ENCODE peak calls at places on chromosomes 3 and 15, in five cellular contexts. B is transverse colon, T is A549, R is tibial nerve, M is stomach. O is an unnamed sample.

GRCh38 chr15:72271895-72272212 is 500 bp downstream of the PARP6 start:
- DNase-seq in B (no peak), T (peak; percentile 64), M (no peak), R (no peak), O (no peak)

GRCh38 chr15:99717129-99718024 is 15.9 kb downstream of the LYSMD4 start:
- DNase-seq in B (no peak), R (no peak), T (no peak), M (no peak), O (no peak)

GRCh38 chr3:196216681-196217211 is 412 bp downstream of the SLC51A start:
- DNase-seq in M (no peak), T (no peak), R (no peak), B (no peak), O (no peak)

GRCh38 chr3:128324911-128325592 is 141.6 kb downstream of the DNAJB8 start:
- DNase-seq in T (no peak), R (no peak), M (peak; percentile 15), B (no peak), O (peak; percentile 33)

GRCh38 chr15:40787344-40787841 is 17.6 kb downstream of the C15orf62 start:
- DNase-seq in M (peak; percentile 88), B (peak; percentile 85), R (no peak), T (no peak), O (peak; percentile 61)

GRCh38 chr3:178198329-178198728 is 337.9 kb upstream of the KCNMB2 start:
- DNase-seq in B (no peak), T (no peak), M (no peak), R (no peak), O (no peak)

GRCh38 chr3:123258811-123259420 is 57.2 kb downstream of the SEC22A start:
- DNase-seq in R (no peak), B (no peak), M (no peak), T (peak; percentile 22), O (no peak)

GRCh38 chr3:79200456-79200855 is 567.3 kb downstream of the ROBO1 start:
- DNase-seq in M (no peak), R (no peak), T (no peak), B (no peak), O (no peak)

GRCh38 chr15:63046927-63047760 is 4.6 kb downstream of the TPM1 start:
- DNase-seq in R (no peak), M (no peak), B (no peak), T (no peak), O (no peak)

GRCh38 chr3:187130346-187131066 is 8.8 kb downstream of the RPL39L start:
- DNase-seq in T (no peak), B (no peak), M (no peak), R (no peak), O (no peak)

GRCh38 chr15:38029741-38030140 is 95.3 kb downstream of the TMCO5A start:
- DNase-seq in T (no peak), B (no peak), R (no peak), M (no peak), O (no peak)

GRCh38 chr3:146390967-146391366 is 78.4 kb downstream of the PLSCR2 start:
- DNase-seq in B (no peak), R (no peak), M (no peak), T (no peak), O (no peak)

GRCh38 chr3:108001457-108001856 is 89.4 kb downstream of the CD47 start:
- DNase-seq in B (peak; percentile 67), R (no peak), T (no peak), M (no peak), O (no peak)

GRCh38 chr3:13076255-13076654 is 3.0 kb upstream of the IQSEC1 start:
- DNase-seq in M (no peak), T (no peak), R (no peak), B (no peak), O (no peak)

GRCh38 chr15:33145447-33145846 is 49.1 kb downstream of the FMN1 start:
- DNase-seq in R (no peak), M (no peak), B (no peak), T (no peak), O (no peak)

GRCh38 chr3:197082871-197083270 is 53.3 kb upstream of the MELTF start:
- DNase-seq in R (no peak), B (no peak), T (no peak), M (no peak), O (no peak)

GRCh38 chr15:60788514-60789091 is 309.7 kb upstream of the ICE2 start:
- DNase-seq in M (no peak), T (no peak), B (no peak), R (no peak), O (no peak)

GRCh38 chr3:78844307-78844706 is 923.5 kb downstream of the ROBO1 start:
- DNase-seq in B (no peak), T (no peak), M (no peak), R (no peak), O (no peak)

GRCh38 chr3:107367353-107367752 is 9.9 kb upstream of the CCDC54 start:
- DNase-seq in B (no peak), R (no peak), M (no peak), T (peak; percentile 28), O (no peak)

GRCh38 chr3:61725851-61726333 is 164.5 kb downstream of the PTPRG start:
- DNase-seq in M (no peak), R (no peak), T (no peak), B (no peak), O (no peak)

GRCh38 chr3:177781686-177782161 is 584.4 kb upstream of the TBL1XR1 start:
- DNase-seq in B (peak; percentile 19), M (no peak), R (peak; percentile 55), T (no peak), O (peak; percentile 82)

GRCh38 chr3:194816748-194817591 is 131.3 kb downstream of the FAM43A start:
- DNase-seq in R (no peak), T (no peak), M (no peak), B (no peak), O (no peak)

GRCh38 chr15:61141497-61142125 is 87.5 kb downstream of the RORA start:
- DNase-seq in T (no peak), R (no peak), M (no peak), B (no peak), O (no peak)

GRCh38 chr15:52284164-52284563 is 11.4 kb downstream of the MYO5C start:
- DNase-seq in B (no peak), T (peak; percentile 64), M (no peak), R (no peak), O (no peak)

GRCh38 chr3:14231998-14232501 is 53.4 kb downstream of the LSM3 start:
- DNase-seq in R (no peak), M (no peak), B (no peak), T (no peak), O (no peak)

GRCh38 chr3:144801890-144802289 is 830.3 kb downstream of the DIPK2A start:
- DNase-seq in M (no peak), R (no peak), T (no peak), B (no peak), O (no peak)

GRCh38 chr3:184169896-184170875 is 4.5 kb upstream of the AP2M1 start:
- DNase-seq in T (no peak), R (no peak), B (no peak), M (no peak), O (no peak)

GRCh38 chr15:25884354-25884753 is 21.2 kb upstream of the ATP10A start:
- DNase-seq in R (no peak), B (no peak), T (no peak), M (no peak), O (no peak)

GRCh38 chr15:25883860-25884259 is 20.7 kb upstream of the ATP10A start:
- DNase-seq in R (no peak), B (no peak), M (no peak), T (peak; percentile 46), O (no peak)

GRCh38 chr15:25890532-25890931 is 27.4 kb upstream of the ATP10A start:
- DNase-seq in T (no peak), R (no peak), B (peak; percentile 27), M (no peak), O (peak; percentile 85)

GRCh38 chr15:25887870-25888269 is 24.7 kb upstream of the ATP10A start:
- DNase-seq in B (no peak), R (no peak), T (no peak), M (no peak), O (no peak)

DNA sequence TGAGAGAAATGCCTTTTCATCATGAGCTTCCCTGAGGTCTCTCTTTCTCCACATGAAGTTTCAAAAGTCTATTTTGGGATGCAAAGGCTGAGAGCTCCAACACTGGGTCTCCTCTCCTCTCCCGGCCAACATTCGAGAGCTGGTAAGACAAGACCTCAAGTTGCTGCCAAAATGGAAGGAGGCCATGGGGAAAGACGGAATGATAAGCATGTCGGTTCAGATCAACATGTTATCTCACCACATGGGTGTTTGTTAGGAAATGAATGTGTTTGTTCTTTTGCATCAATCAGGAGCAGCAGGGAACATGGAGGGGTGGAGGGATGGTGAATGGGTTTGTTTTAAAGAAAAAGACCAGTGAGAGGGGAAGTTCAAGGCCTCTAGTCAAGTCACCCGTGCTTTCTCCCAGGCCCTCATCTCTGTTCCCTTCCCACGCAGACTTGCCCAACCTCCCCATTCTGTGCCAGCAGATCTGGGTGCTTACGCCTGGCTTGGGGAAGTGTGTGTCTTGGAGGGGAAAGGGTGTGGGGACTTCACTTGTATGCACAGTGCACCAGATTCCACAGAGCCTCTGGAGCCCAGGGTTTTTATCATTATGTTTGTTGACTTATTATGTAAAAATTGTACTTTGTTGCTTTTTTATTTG is 23.5 kb upstream of the ATP10A start:
- DNase-seq in M (no peak), T (no peak), B (no peak), R (no peak), O (no peak)
- TF ChIP-seq EP300 in M (no peak), T (no peak), B (no peak), R (peak; percentile 78), O (no peak)

GRCh38 chr3:11776346-11776745 is 70.3 kb downstream of the TAMM41 start:
- DNase-seq in M (no peak), B (no peak), T (no peak), R (no peak), O (no peak)
- TF ChIP-seq EP300 in M (no peak), B (no peak), T (no peak), R (no peak), O (no peak)

DNA sequence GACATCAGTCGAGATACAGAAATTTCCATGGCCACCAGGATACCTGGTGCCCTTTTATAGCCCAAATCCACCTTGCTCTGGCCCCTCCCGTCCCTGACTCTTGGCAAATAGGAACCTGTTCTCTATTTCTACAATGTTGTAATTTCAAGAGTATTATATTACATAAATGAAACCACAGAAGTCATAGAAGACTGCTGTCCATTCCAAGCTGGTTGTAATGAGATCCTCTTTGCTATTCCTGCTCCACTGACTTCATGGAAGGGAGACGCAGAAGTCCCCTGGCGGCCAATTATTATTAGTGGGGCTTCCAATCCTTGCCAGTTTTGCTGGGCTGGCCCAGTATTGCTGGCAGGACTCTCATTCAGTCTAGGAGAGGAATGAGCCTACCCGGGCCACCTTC is 26.6 kb downstream of the DCP1A start:
- DNase-seq in R (no peak), M (no peak), B (no peak), T (no peak), O (no peak)
- TF ChIP-seq EP300 in R (no peak), M (no peak), B (no peak), T (no peak), O (no peak)

GRCh38 chr3:120460217-120460616 is 9.4 kb upstream of the FSTL1 start:
- DNase-seq in B (no peak), M (no peak), R (no peak), T (no peak), O (no peak)

GRCh38 chr3:120461416-120461815 is 10.6 kb upstream of the FSTL1 start:
- DNase-seq in M (no peak), R (no peak), B (no peak), T (no peak), O (no peak)

GRCh38 chr3:120459196-120459595 is 8.4 kb upstream of the FSTL1 start:
- DNase-seq in R (no peak), T (no peak), B (no peak), M (no peak), O (no peak)

GRCh38 chr3:120460862-120461261 is 10.1 kb upstream of the FSTL1 start:
- DNase-seq in B (no peak), T (no peak), M (no peak), R (no peak), O (no peak)

GRCh38 chr3:120457827-120458226 is 7.0 kb upstream of the FSTL1 start:
- DNase-seq in B (no peak), R (no peak), M (no peak), T (no peak), O (no peak)
- TF ChIP-seq EP300 in B (no peak), R (no peak), M (no peak), T (no peak), O (no peak)

O was measured in sigmoid colon.